ENCODE peak calls at places on chromosomes 2 and 18, in six cellular contexts. One of them, this sample, is unnamed.

GRCh38 chr2:199219551-199219950 is 238.2 kb downstream of the SATB2 start:
- DNase-seq in BE2C: no peak
- DNase-seq in AG10803: no peak
- DNase-seq in heart right ventricle: no peak
- DNase-seq in osteocyte: no peak
- DNase-seq in fibroblast of lung: no peak
- DNase-seq in this sample: no peak

GRCh38 chr18:10732990-10733389 is 207.2 kb downstream of the NAPG start:
- DNase-seq in BE2C: no peak
- DNase-seq in AG10803: no peak
- DNase-seq in fibroblast of lung: no peak
- DNase-seq in heart right ventricle: no peak
- DNase-seq in osteocyte: no peak
- DNase-seq in this sample: no peak

GRCh38 chr2:85548608-85548900 is 9.6 kb downstream of the MAT2A start:
- DNase-seq in heart right ventricle: no peak
- DNase-seq in AG10803: no peak
- DNase-seq in osteocyte: no peak
- DNase-seq in fibroblast of lung: no peak
- DNase-seq in BE2C: no peak
- DNase-seq in this sample: no peak

GRCh38 chr2:58089081-58089480 is 42.5 kb downstream of the VRK2 start:
- DNase-seq in fibroblast of lung: no peak
- DNase-seq in osteocyte: no peak
- DNase-seq in heart right ventricle: no peak
- DNase-seq in AG10803: peak
- DNase-seq in BE2C: no peak
- DNase-seq in this sample: no peak

GRCh38 chr18:659597-659996 is 2.1 kb downstream of the TYMS start:
- DNase-seq in osteocyte: no peak
- DNase-seq in heart right ventricle: no peak
- DNase-seq in BE2C: no peak
- DNase-seq in AG10803: no peak
- DNase-seq in fibroblast of lung: no peak
- DNase-seq in this sample: no peak

GRCh38 chr2:12014088-12014960 is 267.9 kb downstream of the LPIN1 start:
- DNase-seq in BE2C: no peak
- DNase-seq in heart right ventricle: peak
- DNase-seq in osteocyte: no peak
- DNase-seq in AG10803: peak
- DNase-seq in fibroblast of lung: peak
- DNase-seq in this sample: no peak

GRCh38 chr2:84495539-84496146 is 20.7 kb upstream of the DNAH6 start:
- DNase-seq in AG10803: peak
- DNase-seq in heart right ventricle: peak
- DNase-seq in fibroblast of lung: peak
- DNase-seq in osteocyte: no peak
- DNase-seq in BE2C: no peak
- DNase-seq in this sample: peak

GRCh38 chr18:78904179-78904531 is 75.5 kb upstream of the SALL3 start:
- DNase-seq in fibroblast of lung: no peak
- DNase-seq in heart right ventricle: no peak
- DNase-seq in osteocyte: peak
- DNase-seq in AG10803: no peak
- DNase-seq in BE2C: no peak
- DNase-seq in this sample: no peak

GRCh38 chr2:47063159-47063930 is 91.8 kb downstream of the STPG4 start:
- DNase-seq in AG10803: no peak
- DNase-seq in BE2C: no peak
- DNase-seq in osteocyte: no peak
- DNase-seq in heart right ventricle: no peak
- DNase-seq in fibroblast of lung: no peak
- DNase-seq in this sample: no peak

GRCh38 chr2:11391941-11392266 is 47.5 kb upstream of the ROCK2 start:
- DNase-seq in AG10803: no peak
- DNase-seq in osteocyte: no peak
- DNase-seq in BE2C: no peak
- DNase-seq in heart right ventricle: no peak
- DNase-seq in fibroblast of lung: no peak
- DNase-seq in this sample: no peak

GRCh38 chr2:66849128-66849527 is 414.2 kb downstream of the MEIS1 start:
- DNase-seq in fibroblast of lung: no peak
- DNase-seq in heart right ventricle: peak
- DNase-seq in AG10803: no peak
- DNase-seq in osteocyte: no peak
- DNase-seq in BE2C: no peak
- DNase-seq in this sample: no peak

GRCh38 chr2:241844066-241844728 is 14.5 kb downstream of the PDCD1 start:
- DNase-seq in osteocyte: no peak
- DNase-seq in fibroblast of lung: peak
- DNase-seq in heart right ventricle: peak
- DNase-seq in BE2C: peak
- DNase-seq in AG10803: peak
- DNase-seq in this sample: peak

GRCh38 chr2:13135369-13135768 is 418.6 kb downstream of the TRIB2 start:
- DNase-seq in fibroblast of lung: no peak
- DNase-seq in AG10803: no peak
- DNase-seq in BE2C: no peak
- DNase-seq in heart right ventricle: no peak
- DNase-seq in osteocyte: no peak
- DNase-seq in this sample: no peak

GRCh38 chr2:138087761-138088602 is 123.7 kb downstream of the HNMT start:
- DNase-seq in AG10803: no peak
- DNase-seq in osteocyte: no peak
- DNase-seq in BE2C: no peak
- DNase-seq in heart right ventricle: no peak
- DNase-seq in fibroblast of lung: peak
- DNase-seq in this sample: peak

GRCh38 chr2:239880396-239880795 is 144.7 kb downstream of the NDUFA10 start:
- DNase-seq in BE2C: no peak
- DNase-seq in osteocyte: peak
- DNase-seq in AG10803: no peak
- DNase-seq in fibroblast of lung: no peak
- DNase-seq in heart right ventricle: no peak
- DNase-seq in this sample: no peak

GRCh38 chr2:28350196-28350595 is 42.5 kb upstream of the FOSL2 start:
- DNase-seq in heart right ventricle: no peak
- DNase-seq in BE2C: no peak
- DNase-seq in osteocyte: no peak
- DNase-seq in fibroblast of lung: no peak
- DNase-seq in AG10803: no peak
- DNase-seq in this sample: no peak

GRCh38 chr2:54469484-54470053 is 13.4 kb downstream of the SPTBN1 start:
- DNase-seq in fibroblast of lung: no peak
- DNase-seq in AG10803: no peak
- DNase-seq in BE2C: peak
- DNase-seq in osteocyte: no peak
- DNase-seq in heart right ventricle: peak
- DNase-seq in this sample: no peak

GRCh38 chr2:28155071-28155470 is 237.6 kb upstream of the FOSL2 start:
- DNase-seq in osteocyte: no peak
- DNase-seq in BE2C: no peak
- DNase-seq in AG10803: no peak
- DNase-seq in heart right ventricle: no peak
- DNase-seq in fibroblast of lung: no peak
- DNase-seq in this sample: no peak

GRCh38 chr18:34773961-34774754 is 64.1 kb downstream of the DTNA start:
- DNase-seq in fibroblast of lung: peak
- DNase-seq in osteocyte: no peak
- DNase-seq in AG10803: peak
- DNase-seq in BE2C: peak
- DNase-seq in heart right ventricle: peak
- DNase-seq in this sample: no peak

GRCh38 chr2:235793163-235793752 is 299.4 kb downstream of the AGAP1 start:
- DNase-seq in AG10803: peak
- DNase-seq in BE2C: no peak
- DNase-seq in osteocyte: peak
- DNase-seq in heart right ventricle: peak
- DNase-seq in fibroblast of lung: no peak
- DNase-seq in this sample: no peak

GRCh38 chr2:101115664-101116063 is 35.5 kb downstream of the TBC1D8 start:
- DNase-seq in AG10803: no peak
- DNase-seq in heart right ventricle: no peak
- DNase-seq in osteocyte: no peak
- DNase-seq in fibroblast of lung: no peak
- DNase-seq in BE2C: no peak
- DNase-seq in this sample: no peak

GRCh38 chr2:109242654-109243331 is 113.8 kb downstream of the SH3RF3 start:
- DNase-seq in AG10803: peak
- DNase-seq in fibroblast of lung: peak
- DNase-seq in osteocyte: peak
- DNase-seq in heart right ventricle: no peak
- DNase-seq in BE2C: no peak
- DNase-seq in this sample: no peak

GRCh38 chr2:38508311-38509039 is 94.3 kb downstream of the HNRNPLL start:
- DNase-seq in BE2C: peak
- DNase-seq in AG10803: peak
- DNase-seq in osteocyte: peak
- DNase-seq in heart right ventricle: peak
- DNase-seq in fibroblast of lung: peak
- DNase-seq in this sample: peak
- TF ChIP-seq CTCF in BE2C: peak
- TF ChIP-seq CTCF in AG10803: peak
- TF ChIP-seq CTCF in osteocyte: peak
- TF ChIP-seq CTCF in heart right ventricle: peak
- TF ChIP-seq CTCF in fibroblast of lung: no peak
- TF ChIP-seq CTCF in this sample: peak

GRCh38 chr2:152571035-152571766 is 146.1 kb downstream of the PRPF40A start:
- DNase-seq in BE2C: no peak
- DNase-seq in AG10803: peak
- DNase-seq in heart right ventricle: peak
- DNase-seq in osteocyte: no peak
- DNase-seq in fibroblast of lung: no peak
- DNase-seq in this sample: no peak

GRCh38 chr2:152566728-152567069 is 150.6 kb downstream of the PRPF40A start:
- DNase-seq in AG10803: no peak
- DNase-seq in fibroblast of lung: no peak
- DNase-seq in osteocyte: no peak
- DNase-seq in BE2C: no peak
- DNase-seq in heart right ventricle: no peak
- DNase-seq in this sample: no peak

GRCh38 chr2:152566034-152566727 is 151.1 kb downstream of the PRPF40A start:
- DNase-seq in heart right ventricle: no peak
- DNase-seq in AG10803: no peak
- DNase-seq in osteocyte: no peak
- DNase-seq in BE2C: no peak
- DNase-seq in fibroblast of lung: no peak
- DNase-seq in this sample: no peak

GRCh38 chr2:152568566-152568965 is 148.7 kb downstream of the PRPF40A start:
- DNase-seq in fibroblast of lung: no peak
- DNase-seq in BE2C: no peak
- DNase-seq in osteocyte: no peak
- DNase-seq in AG10803: no peak
- DNase-seq in heart right ventricle: no peak
- DNase-seq in this sample: no peak

GRCh38 chr2:152569186-152569585 is 148.1 kb downstream of the PRPF40A start:
- DNase-seq in osteocyte: no peak
- DNase-seq in fibroblast of lung: no peak
- DNase-seq in heart right ventricle: no peak
- DNase-seq in BE2C: no peak
- DNase-seq in AG10803: no peak
- DNase-seq in this sample: no peak
- TF ChIP-seq CTCF in osteocyte: no peak
- TF ChIP-seq CTCF in fibroblast of lung: no peak
- TF ChIP-seq CTCF in heart right ventricle: no peak
- TF ChIP-seq CTCF in BE2C: no peak
- TF ChIP-seq CTCF in AG10803: no peak
- TF ChIP-seq CTCF in this sample: no peak

DNA sequence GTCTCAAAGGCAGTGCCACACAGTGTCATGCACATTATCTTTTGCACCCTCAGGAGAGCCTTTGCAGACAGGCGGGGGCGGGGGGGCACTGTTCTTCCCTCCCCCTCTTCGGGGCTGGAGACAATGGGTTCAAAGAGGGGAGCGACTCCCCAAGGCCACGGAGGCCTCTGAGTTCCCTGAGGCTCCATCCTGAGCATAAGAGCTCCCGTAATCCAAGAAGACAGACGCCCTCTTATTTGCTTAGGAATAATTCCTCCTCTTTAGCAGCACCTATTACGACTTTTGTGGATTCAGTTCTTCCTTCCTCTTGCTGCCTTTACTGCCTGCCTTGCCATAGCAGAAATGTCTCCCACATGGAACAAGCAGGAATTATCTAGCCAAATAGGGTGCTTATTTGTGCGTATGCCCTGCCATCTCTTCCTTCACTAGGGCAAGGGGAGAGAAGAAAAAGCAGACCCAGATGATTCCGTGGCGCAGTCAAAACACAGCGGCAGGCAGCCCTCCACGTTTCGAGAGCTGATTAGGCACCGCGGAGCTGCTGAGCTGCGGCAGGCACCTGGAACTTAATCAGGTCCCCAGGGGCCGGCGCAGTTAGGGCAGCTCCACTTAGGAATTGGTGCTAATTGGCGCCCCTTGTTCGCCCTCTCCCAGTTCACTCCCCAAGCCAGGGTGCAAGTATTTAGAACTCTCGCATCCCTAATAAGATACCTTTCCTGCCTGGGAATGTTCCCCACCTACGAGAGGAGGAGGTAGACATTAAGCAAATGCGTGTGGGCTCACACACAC is 233.4 kb upstream of the MYT1L start:
- DNase-seq in BE2C: peak
- DNase-seq in heart right ventricle: no peak
- DNase-seq in AG10803: no peak
- DNase-seq in osteocyte: no peak
- DNase-seq in fibroblast of lung: no peak
- DNase-seq in this sample: no peak
- TF ChIP-seq CTCF in BE2C: no peak
- TF ChIP-seq CTCF in heart right ventricle: no peak
- TF ChIP-seq CTCF in AG10803: no peak
- TF ChIP-seq CTCF in osteocyte: no peak
- TF ChIP-seq CTCF in fibroblast of lung: no peak
- TF ChIP-seq CTCF in this sample: no peak

DNA sequence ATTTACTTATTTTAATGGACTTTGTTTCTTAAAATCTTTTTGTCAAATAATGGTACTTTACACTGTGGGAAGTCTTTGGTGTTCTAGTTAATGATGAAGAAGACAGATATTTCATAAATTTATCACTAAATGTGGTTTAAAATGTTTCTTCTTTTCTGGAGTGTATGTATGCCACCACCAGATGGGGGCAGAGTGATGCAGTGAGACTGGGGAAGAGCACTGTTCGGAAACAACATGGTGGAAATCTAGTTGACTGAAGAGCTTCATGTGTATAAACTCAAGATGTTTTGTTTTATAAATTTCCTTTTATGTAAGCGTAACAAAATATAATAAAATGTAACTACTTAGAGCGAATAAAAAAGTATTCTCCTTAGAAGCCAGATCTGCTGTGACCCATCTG is 195.1 kb downstream of the KCNE4 start:
- DNase-seq in BE2C: peak
- DNase-seq in heart right ventricle: no peak
- DNase-seq in fibroblast of lung: peak
- DNase-seq in osteocyte: no peak
- DNase-seq in AG10803: peak
- DNase-seq in this sample: no peak
- TF ChIP-seq CTCF in BE2C: peak
- TF ChIP-seq CTCF in heart right ventricle: peak
- TF ChIP-seq CTCF in fibroblast of lung: peak
- TF ChIP-seq CTCF in osteocyte: peak
- TF ChIP-seq CTCF in AG10803: peak
- TF ChIP-seq CTCF in this sample: peak

GRCh38 chr2:191369034-191369433 is 123.8 kb downstream of the MYO1B start:
- DNase-seq in fibroblast of lung: no peak
- DNase-seq in BE2C: no peak
- DNase-seq in osteocyte: no peak
- DNase-seq in AG10803: no peak
- DNase-seq in heart right ventricle: no peak
- DNase-seq in this sample: no peak
- TF ChIP-seq CTCF in fibroblast of lung: no peak
- TF ChIP-seq CTCF in BE2C: peak
- TF ChIP-seq CTCF in osteocyte: peak
- TF ChIP-seq CTCF in AG10803: peak
- TF ChIP-seq CTCF in heart right ventricle: peak
- TF ChIP-seq CTCF in this sample: no peak